ENCODE peak calls at places on chromosomes 12 and 14, in five cellular contexts. H is fibroblast of lung; M is OCI-LY7; U is CD8-positive, alpha-beta memory T cell; I is aorta. C is an unnamed sample.

GRCh38 chr12:765861-766260 is 13.5 kb downstream of the WNK1 start:
- DNase-seq in U (no peak), H (no peak), I (no peak), M (no peak), C (no peak)

GRCh38 chr12:130938186-130938585 is 15.5 kb upstream of the ADGRD1 start:
- DNase-seq in U (no peak), M (no peak), H (no peak), I (no peak), C (no peak)

GRCh38 chr12:95225645-95226212 is 8.1 kb downstream of the VEZT start:
- DNase-seq in H (no peak), U (no peak), M (no peak), I (no peak), C (no peak)

GRCh38 chr12:121718653-121719239 is 6.2 kb downstream of the TMEM120B start:
- DNase-seq in U (no peak), I (no peak), M (peak; percentile 45), H (no peak), C (no peak)

GRCh38 chr12:96049096-96049495 is 13.7 kb upstream of the LTA4H start:
- DNase-seq in I (no peak), H (no peak), M (no peak), U (no peak), C (no peak)

GRCh38 chr14:74569826-74570591 is 42.0 kb downstream of the LTBP2 start:
- DNase-seq in M (no peak), I (peak; percentile 65), U (no peak), H (peak; percentile 76), C (no peak)

GRCh38 chr14:58849609-58850008 is 211.8 kb downstream of the DACT1 start:
- DNase-seq in U (no peak), I (no peak), M (no peak), H (no peak), C (no peak)

GRCh38 chr12:25990495-25990894 is 32.0 kb downstream of the RASSF8 start:
- DNase-seq in H (no peak), I (no peak), M (no peak), U (no peak), C (no peak)

GRCh38 chr12:105355752-105356151 is 25.3 kb downstream of the C12orf75 start:
- DNase-seq in I (no peak), H (peak; percentile 44), U (no peak), M (no peak), C (no peak)

GRCh38 chr12:16756833-16757552 is 151.0 kb upstream of the LMO3 start:
- DNase-seq in M (no peak), I (no peak), U (no peak), H (no peak), C (no peak)

GRCh38 chr12:22215467-22216253 is 118.8 kb downstream of the ST8SIA1 start:
- DNase-seq in U (no peak), I (no peak), M (no peak), H (peak; percentile 41), C (no peak)

DNA sequence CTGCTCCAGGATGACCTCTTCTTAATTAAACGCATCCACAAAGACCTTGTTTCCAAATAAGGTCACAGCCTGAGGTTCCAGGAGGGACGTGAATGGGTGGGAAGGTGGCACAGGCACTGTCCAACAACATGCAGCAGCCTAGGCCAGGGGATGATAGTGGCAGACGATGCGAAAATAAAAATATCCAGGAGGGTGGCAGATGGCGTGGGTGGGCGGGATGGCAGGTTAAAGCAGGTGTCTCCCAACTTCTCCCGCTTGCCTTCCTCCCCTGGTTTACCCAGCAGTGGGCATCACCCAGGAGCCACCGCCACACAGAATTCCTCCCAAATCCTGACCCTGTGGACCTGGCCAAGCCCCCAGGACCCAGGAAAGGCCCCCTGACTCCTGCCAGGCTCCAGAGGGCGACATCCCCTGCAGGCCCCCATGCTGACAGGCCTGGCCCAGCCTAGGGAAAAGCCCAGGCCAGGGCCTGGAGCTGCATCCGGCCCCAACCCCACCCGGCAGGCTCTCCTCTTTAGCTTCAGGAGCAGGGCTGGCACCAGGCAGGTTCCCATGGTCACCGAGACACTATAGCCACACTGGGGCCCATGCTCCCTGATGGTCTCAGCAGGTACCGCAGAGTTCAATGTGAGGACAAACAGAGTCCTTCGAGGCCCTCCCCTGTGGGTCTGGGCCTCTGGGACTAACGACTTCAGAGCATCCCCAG is 9.7 kb downstream of the NCOR2 start:
- DNase-seq in I (peak; percentile 41), U (no peak), H (no peak), M (no peak), C (no peak)
- H3K27ac ChIP-seq in I (no peak overlapping the region), U (no peak overlapping the region), H (no peak overlapping the region), M (no peak overlapping the region), C (peak overlapping the region; percentile 67)

DNA sequence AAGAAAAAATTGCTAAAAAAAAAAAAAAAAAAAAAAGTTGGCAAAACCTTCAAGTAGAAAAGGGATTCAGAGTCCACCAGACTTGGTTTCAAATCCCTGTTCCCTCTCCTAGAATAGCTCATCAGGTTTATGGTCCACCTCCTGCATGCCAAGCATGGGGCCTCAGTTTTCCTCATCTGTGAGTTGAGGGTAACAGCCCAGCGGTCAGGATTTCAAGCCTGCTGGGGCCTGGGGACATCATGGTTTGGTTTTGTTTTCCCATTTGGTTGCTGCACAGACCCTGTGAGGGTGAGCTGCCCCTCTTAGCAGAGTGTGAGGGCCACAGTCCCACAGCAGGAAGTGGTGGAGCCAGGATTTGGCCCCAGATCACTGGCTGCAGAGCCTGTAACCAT is 12.5 kb downstream of the FAM222A start:
- DNase-seq in H (no peak), M (no peak), I (no peak), U (no peak), C (no peak)
- H3K4me1 ChIP-seq in H (no peaks in the 10 kb centered on the region), M (no peaks in the 10 kb centered on the region), I (no peaks in the 10 kb centered on the region), U (no peaks in the 10 kb centered on the region), C (no peaks in the 10 kb centered on the region)

GRCh38 chr12:52044284-52044983 is 6.8 kb upstream of the NR4A1 start:
- DNase-seq in I (peak; percentile 91), M (no peak), U (no peak), H (peak; percentile 79), C (peak; percentile 93)

GRCh38 chr12:52041032-52041431 is 10.2 kb upstream of the NR4A1 start:
- DNase-seq in M (no peak), I (no peak), U (no peak), H (no peak), C (no peak)

GRCh38 chr12:52042706-52043385 is 8.4 kb upstream of the NR4A1 start:
- DNase-seq in H (no peak), I (peak; percentile 55), U (no peak), M (no peak), C (no peak)

GRCh38 chr12:52043386-52044212 is 7.6 kb upstream of the NR4A1 start:
- DNase-seq in H (no peak), U (no peak), M (no peak), I (peak; percentile 84), C (peak; percentile 87)

DNA sequence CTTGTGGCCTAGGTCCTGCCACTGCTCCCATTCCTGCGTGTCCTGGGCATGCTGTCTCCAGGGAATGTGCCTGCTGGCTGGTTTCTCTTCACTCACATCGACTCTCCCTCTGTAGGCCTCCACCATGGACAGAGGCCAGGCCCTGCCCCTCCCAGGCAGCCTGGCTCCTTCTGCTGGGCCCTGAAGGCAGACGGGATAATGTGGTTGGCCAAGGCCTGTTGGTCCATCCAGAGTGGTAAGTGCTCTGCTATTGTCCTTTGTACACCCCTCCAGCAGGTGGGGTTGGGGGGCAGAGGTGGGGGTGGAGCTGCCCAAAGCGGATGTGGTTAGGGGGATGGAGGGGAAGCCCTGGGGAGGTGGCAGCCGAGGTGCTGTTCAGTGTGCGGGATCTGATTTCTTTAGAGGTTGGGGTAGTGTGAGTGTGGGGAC is 9.5 kb upstream of the NR4A1 start:
- DNase-seq in U (no peak), I (peak; percentile 67), H (peak; percentile 59), M (peak; percentile 87), C (peak; percentile 86)
- H3K27ac ChIP-seq in U (no peak overlapping the region), I (no peak overlapping the region), H (no peak overlapping the region), M (peak overlapping the region; percentile 69), C (peak overlapping the region; percentile 93)

GRCh38 chr12:54329756-54330155 is 4.8 kb downstream of the COPZ1 start:
- DNase-seq in M (no peak), U (no peak), H (no peak), I (no peak), C (no peak)

GRCh38 chr12:54331461-54331860 is 6.5 kb downstream of the COPZ1 start:
- DNase-seq in U (no peak), I (no peak), M (no peak), H (no peak), C (no peak)

GRCh38 chr12:54324617-54325441 is at the start of gene COPZ1:
- DNase-seq in H (peak; percentile 100), U (peak; percentile 87), I (peak; percentile 96), M (peak; percentile 99), C (peak; percentile 95)

GRCh38 chr12:54330442-54330841 is 5.5 kb downstream of the COPZ1 start:
- DNase-seq in I (no peak), H (no peak), M (no peak), U (no peak), C (no peak)

DNA sequence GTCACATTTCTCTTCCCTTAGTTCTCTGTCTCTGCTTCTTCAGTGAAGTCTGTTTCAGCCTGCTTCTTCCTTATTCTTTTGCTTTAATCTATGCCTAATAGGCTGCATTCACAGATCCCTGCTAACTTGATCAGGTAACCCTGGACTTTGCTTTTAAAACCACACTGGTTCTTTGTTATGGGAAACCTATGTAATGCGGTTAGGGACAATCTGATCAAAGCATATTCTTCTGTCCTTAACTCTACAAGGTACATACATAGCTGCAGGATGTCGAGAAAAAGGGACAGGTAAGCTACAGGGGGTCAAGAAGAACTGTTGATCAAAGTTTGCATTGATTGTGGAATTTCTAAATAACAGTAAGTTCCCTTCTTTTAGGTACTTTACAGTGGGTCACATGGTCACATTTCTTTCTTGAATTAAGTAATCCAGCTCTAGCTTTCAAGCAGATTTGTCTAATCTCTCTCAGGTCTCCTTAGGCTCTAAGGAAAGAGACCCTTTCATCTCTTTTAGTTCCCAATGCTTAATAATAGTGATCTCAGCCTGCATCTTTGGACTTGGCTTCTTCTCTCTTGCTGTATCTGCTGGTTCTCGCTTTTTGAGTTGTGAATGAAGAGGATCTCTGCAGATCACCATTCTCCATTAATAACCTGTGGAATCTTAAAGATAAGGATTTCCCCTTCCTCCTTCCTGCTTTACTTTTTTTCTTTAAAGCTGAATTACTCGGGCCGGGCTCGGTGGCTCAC is 3.8 kb downstream of the COPZ1 start:
- DNase-seq in I (no peak), H (no peak), U (no peak), M (no peak), C (no peak)
- H3K4me1 ChIP-seq in I (no peaks in the 10 kb centered on the region), H (peaks cover 18% of the 10 kb centered on the region), U (peaks cover 60% of the 10 kb centered on the region), M (peaks cover 14% of the 10 kb centered on the region), C (no peaks in the 10 kb centered on the region)

GRCh38 chr12:116426391-116427136 is 132.6 kb upstream of the MAP1LC3B2 start:
- DNase-seq in M (no peak), U (no peak), I (peak; percentile 86), H (peak; percentile 93), C (no peak)

GRCh38 chr12:116425256-116426193 is 133.7 kb upstream of the MAP1LC3B2 start:
- DNase-seq in I (no peak), H (no peak), U (no peak), M (no peak), C (no peak)

GRCh38 chr12:116420476-116420875 is 138.7 kb upstream of the MAP1LC3B2 start:
- DNase-seq in M (no peak), H (no peak), U (no peak), I (no peak), C (no peak)

GRCh38 chr12:116421785-116422538 is 137.2 kb upstream of the MAP1LC3B2 start:
- DNase-seq in M (no peak), H (no peak), U (no peak), I (no peak), C (no peak)

GRCh38 chr12:116423053-116423452 is 136.1 kb upstream of the MAP1LC3B2 start:
- DNase-seq in I (no peak), U (no peak), H (peak; percentile 79), M (no peak), C (no peak)
- H3K27ac ChIP-seq in I (no peak overlapping the region), U (no peak overlapping the region), H (no peak overlapping the region), M (no peak overlapping the region), C (no peak overlapping the region)

GRCh38 chr12:47819544-47819901 is 180 bp downstream of the HDAC7 start:
- DNase-seq in U (no peak), I (no peak), H (no peak), M (no peak), C (no peak)
- H3K4me1 ChIP-seq in U (peaks cover 79% of the 10 kb centered on the region), I (peaks cover 13% of the 10 kb centered on the region), H (peaks cover 41% of the 10 kb centered on the region), M (peaks cover 72% of the 10 kb centered on the region), C (peaks cover 87% of the 10 kb centered on the region)

C was measured in heart left ventricle.